ENCODE peak calls at places on chromosomes 12 and 14, in nine cellular contexts. One of them, this sample, is unnamed.

GRCh38 chr14:54200726-54201125 is 196.1 kb upstream of the CDKN3 start:
- DNase-seq in lower lobe of right lung: no peak
- DNase-seq in IMR-90: peak
- DNase-seq in AG09319: no peak
- DNase-seq in fibroblast of lung: no peak
- DNase-seq in astrocyte of the cerebellum: no peak
- DNase-seq in GM06990: no peak
- DNase-seq in A549: no peak
- DNase-seq in foreskin fibroblast: peak
- DNase-seq in this sample: peak

GRCh38 chr12:32367381-32367780 is 32.0 kb upstream of the FGD4 start:
- DNase-seq in lower lobe of right lung: no peak
- DNase-seq in IMR-90: no peak
- DNase-seq in AG09319: no peak
- DNase-seq in fibroblast of lung: no peak
- DNase-seq in astrocyte of the cerebellum: no peak
- DNase-seq in GM06990: no peak
- DNase-seq in A549: no peak
- DNase-seq in foreskin fibroblast: no peak
- DNase-seq in this sample: no peak

GRCh38 chr12:120849765-120850164 is 54.4 kb downstream of the SPPL3 start:
- DNase-seq in lower lobe of right lung: no peak
- DNase-seq in IMR-90: peak
- DNase-seq in AG09319: no peak
- DNase-seq in fibroblast of lung: no peak
- DNase-seq in astrocyte of the cerebellum: no peak
- DNase-seq in GM06990: no peak
- DNase-seq in A549: peak
- DNase-seq in foreskin fibroblast: peak
- DNase-seq in this sample: peak

GRCh38 chr14:81137316-81137715 is 83.4 kb downstream of the GTF2A1 start:
- DNase-seq in lower lobe of right lung: no peak
- DNase-seq in IMR-90: peak
- DNase-seq in AG09319: peak
- DNase-seq in fibroblast of lung: peak
- DNase-seq in astrocyte of the cerebellum: peak
- DNase-seq in GM06990: no peak
- DNase-seq in A549: peak
- DNase-seq in foreskin fibroblast: peak
- DNase-seq in this sample: peak

GRCh38 chr12:94405378-94406116 is 54.1 kb downstream of the CEP83 start:
- DNase-seq in lower lobe of right lung: no peak
- DNase-seq in IMR-90: no peak
- DNase-seq in AG09319: no peak
- DNase-seq in fibroblast of lung: peak
- DNase-seq in astrocyte of the cerebellum: no peak
- DNase-seq in GM06990: peak
- DNase-seq in A549: no peak
- DNase-seq in foreskin fibroblast: peak
- DNase-seq in this sample: no peak

GRCh38 chr14:55749201-55749812 is 169.3 kb downstream of the KTN1 start:
- DNase-seq in lower lobe of right lung: no peak
- DNase-seq in IMR-90: peak
- DNase-seq in AG09319: no peak
- DNase-seq in fibroblast of lung: peak
- DNase-seq in astrocyte of the cerebellum: no peak
- DNase-seq in GM06990: no peak
- DNase-seq in A549: no peak
- DNase-seq in foreskin fibroblast: peak
- DNase-seq in this sample: no peak

GRCh38 chr12:100554608-100555077 is 18.8 kb upstream of the GAS2L3 start:
- DNase-seq in lower lobe of right lung: no peak
- DNase-seq in IMR-90: peak
- DNase-seq in AG09319: peak
- DNase-seq in fibroblast of lung: peak
- DNase-seq in astrocyte of the cerebellum: peak
- DNase-seq in GM06990: no peak
- DNase-seq in A549: peak
- DNase-seq in foreskin fibroblast: peak
- DNase-seq in this sample: peak

GRCh38 chr14:77071938-77072388 is 26.1 kb upstream of the CIPC start:
- DNase-seq in lower lobe of right lung: no peak
- DNase-seq in IMR-90: peak
- DNase-seq in AG09319: no peak
- DNase-seq in fibroblast of lung: peak
- DNase-seq in astrocyte of the cerebellum: no peak
- DNase-seq in GM06990: no peak
- DNase-seq in A549: no peak
- DNase-seq in foreskin fibroblast: peak
- DNase-seq in this sample: peak

GRCh38 chr12:121806556-121807308 is 2.9 kb downstream of the SETD1B start:
- DNase-seq in lower lobe of right lung: no peak
- DNase-seq in IMR-90: no peak
- DNase-seq in AG09319: no peak
- DNase-seq in fibroblast of lung: no peak
- DNase-seq in astrocyte of the cerebellum: no peak
- DNase-seq in GM06990: no peak
- DNase-seq in A549: no peak
- DNase-seq in foreskin fibroblast: peak
- DNase-seq in this sample: peak

GRCh38 chr12:113914806-113915205 is 51.3 kb downstream of the RBM19 start:
- DNase-seq in lower lobe of right lung: no peak
- DNase-seq in IMR-90: no peak
- DNase-seq in AG09319: no peak
- DNase-seq in fibroblast of lung: no peak
- DNase-seq in astrocyte of the cerebellum: no peak
- DNase-seq in GM06990: no peak
- DNase-seq in A549: no peak
- DNase-seq in foreskin fibroblast: no peak
- DNase-seq in this sample: no peak

GRCh38 chr12:109711596-109712461 is 1.8 kb upstream of the FAM222A start:
- DNase-seq in lower lobe of right lung: no peak
- DNase-seq in IMR-90: no peak
- DNase-seq in AG09319: no peak
- DNase-seq in fibroblast of lung: no peak
- DNase-seq in astrocyte of the cerebellum: no peak
- DNase-seq in GM06990: no peak
- DNase-seq in A549: no peak
- DNase-seq in foreskin fibroblast: no peak
- DNase-seq in this sample: no peak

GRCh38 chr14:103748539-103748867 is 32.9 kb downstream of the ZFYVE21 start:
- DNase-seq in lower lobe of right lung: no peak
- DNase-seq in IMR-90: no peak
- DNase-seq in AG09319: no peak
- DNase-seq in fibroblast of lung: no peak
- DNase-seq in astrocyte of the cerebellum: no peak
- DNase-seq in GM06990: no peak
- DNase-seq in A549: no peak
- DNase-seq in foreskin fibroblast: no peak
- DNase-seq in this sample: no peak
- TF ChIP-seq CTCF in lower lobe of right lung: no peak
- TF ChIP-seq CTCF in IMR-90: no peak
- TF ChIP-seq CTCF in AG09319: no peak
- TF ChIP-seq CTCF in fibroblast of lung: no peak
- TF ChIP-seq CTCF in astrocyte of the cerebellum: no peak
- TF ChIP-seq CTCF in GM06990: no peak
- TF ChIP-seq CTCF in A549: no peak
- TF ChIP-seq CTCF in foreskin fibroblast: no peak
- TF ChIP-seq CTCF in this sample: no peak

GRCh38 chr14:95683793-95684192 is 2.4 kb upstream of the TCL1B start:
- DNase-seq in lower lobe of right lung: no peak
- DNase-seq in IMR-90: no peak
- DNase-seq in AG09319: no peak
- DNase-seq in fibroblast of lung: no peak
- DNase-seq in astrocyte of the cerebellum: no peak
- DNase-seq in GM06990: no peak
- DNase-seq in A549: peak
- DNase-seq in foreskin fibroblast: no peak
- DNase-seq in this sample: peak

GRCh38 chr14:95679148-95679547 is 7.1 kb upstream of the TCL1B start:
- DNase-seq in lower lobe of right lung: no peak
- DNase-seq in IMR-90: no peak
- DNase-seq in AG09319: no peak
- DNase-seq in fibroblast of lung: no peak
- DNase-seq in astrocyte of the cerebellum: no peak
- DNase-seq in GM06990: no peak
- DNase-seq in A549: no peak
- DNase-seq in foreskin fibroblast: no peak
- DNase-seq in this sample: no peak

GRCh38 chr14:95677168-95677835 is 8.9 kb upstream of the TCL1B start:
- DNase-seq in lower lobe of right lung: no peak
- DNase-seq in IMR-90: no peak
- DNase-seq in AG09319: no peak
- DNase-seq in fibroblast of lung: no peak
- DNase-seq in astrocyte of the cerebellum: no peak
- DNase-seq in GM06990: no peak
- DNase-seq in A549: no peak
- DNase-seq in foreskin fibroblast: no peak
- DNase-seq in this sample: no peak

GRCh38 chr14:95681153-95681552 is 5.1 kb upstream of the TCL1B start:
- DNase-seq in lower lobe of right lung: no peak
- DNase-seq in IMR-90: no peak
- DNase-seq in AG09319: no peak
- DNase-seq in fibroblast of lung: no peak
- DNase-seq in astrocyte of the cerebellum: no peak
- DNase-seq in GM06990: no peak
- DNase-seq in A549: no peak
- DNase-seq in foreskin fibroblast: no peak
- DNase-seq in this sample: no peak

GRCh38 chr14:95679995-95680735 is 6.1 kb upstream of the TCL1B start:
- DNase-seq in lower lobe of right lung: no peak
- DNase-seq in IMR-90: no peak
- DNase-seq in AG09319: no peak
- DNase-seq in fibroblast of lung: no peak
- DNase-seq in astrocyte of the cerebellum: no peak
- DNase-seq in GM06990: no peak
- DNase-seq in A549: no peak
- DNase-seq in foreskin fibroblast: no peak
- DNase-seq in this sample: no peak
- TF ChIP-seq CTCF in lower lobe of right lung: no peak
- TF ChIP-seq CTCF in IMR-90: no peak
- TF ChIP-seq CTCF in AG09319: no peak
- TF ChIP-seq CTCF in fibroblast of lung: no peak
- TF ChIP-seq CTCF in astrocyte of the cerebellum: no peak
- TF ChIP-seq CTCF in GM06990: peak
- TF ChIP-seq CTCF in A549: no peak
- TF ChIP-seq CTCF in foreskin fibroblast: no peak
- TF ChIP-seq CTCF in this sample: peak

GRCh38 chr12:17077594-17077993 is 471.6 kb upstream of the LMO3 start:
- DNase-seq in lower lobe of right lung: no peak
- DNase-seq in IMR-90: no peak
- DNase-seq in AG09319: no peak
- DNase-seq in fibroblast of lung: no peak
- DNase-seq in astrocyte of the cerebellum: no peak
- DNase-seq in GM06990: no peak
- DNase-seq in A549: no peak
- DNase-seq in foreskin fibroblast: no peak
- DNase-seq in this sample: no peak

GRCh38 chr12:17076335-17076734 is 470.4 kb upstream of the LMO3 start:
- DNase-seq in lower lobe of right lung: no peak
- DNase-seq in IMR-90: no peak
- DNase-seq in AG09319: no peak
- DNase-seq in fibroblast of lung: no peak
- DNase-seq in astrocyte of the cerebellum: no peak
- DNase-seq in GM06990: no peak
- DNase-seq in A549: peak
- DNase-seq in foreskin fibroblast: no peak
- DNase-seq in this sample: no peak

GRCh38 chr12:17079251-17079909 is 473.4 kb upstream of the LMO3 start:
- DNase-seq in lower lobe of right lung: no peak
- DNase-seq in IMR-90: no peak
- DNase-seq in AG09319: no peak
- DNase-seq in fibroblast of lung: no peak
- DNase-seq in astrocyte of the cerebellum: no peak
- DNase-seq in GM06990: no peak
- DNase-seq in A549: no peak
- DNase-seq in foreskin fibroblast: no peak
- DNase-seq in this sample: no peak
- TF ChIP-seq CTCF in lower lobe of right lung: no peak
- TF ChIP-seq CTCF in IMR-90: no peak
- TF ChIP-seq CTCF in AG09319: no peak
- TF ChIP-seq CTCF in fibroblast of lung: no peak
- TF ChIP-seq CTCF in astrocyte of the cerebellum: no peak
- TF ChIP-seq CTCF in GM06990: no peak
- TF ChIP-seq CTCF in A549: peak
- TF ChIP-seq CTCF in foreskin fibroblast: no peak
- TF ChIP-seq CTCF in this sample: no peak

GRCh38 chr14:94633116-94633515 is 20.9 kb downstream of the SERPINA3 start:
- DNase-seq in lower lobe of right lung: no peak
- DNase-seq in IMR-90: no peak
- DNase-seq in AG09319: no peak
- DNase-seq in fibroblast of lung: no peak
- DNase-seq in astrocyte of the cerebellum: no peak
- DNase-seq in GM06990: no peak
- DNase-seq in A549: no peak
- DNase-seq in foreskin fibroblast: no peak
- DNase-seq in this sample: no peak

GRCh38 chr14:94638961-94639817 is 27.0 kb downstream of the SERPINA3 start:
- DNase-seq in lower lobe of right lung: no peak
- DNase-seq in IMR-90: no peak
- DNase-seq in AG09319: no peak
- DNase-seq in fibroblast of lung: no peak
- DNase-seq in astrocyte of the cerebellum: no peak
- DNase-seq in GM06990: no peak
- DNase-seq in A549: no peak
- DNase-seq in foreskin fibroblast: no peak
- DNase-seq in this sample: no peak

GRCh38 chr14:94638330-94638729 is 26.1 kb downstream of the SERPINA3 start:
- DNase-seq in lower lobe of right lung: no peak
- DNase-seq in IMR-90: peak
- DNase-seq in AG09319: no peak
- DNase-seq in fibroblast of lung: no peak
- DNase-seq in astrocyte of the cerebellum: no peak
- DNase-seq in GM06990: no peak
- DNase-seq in A549: no peak
- DNase-seq in foreskin fibroblast: no peak
- DNase-seq in this sample: no peak

GRCh38 chr14:94635143-94635542 is 23.0 kb downstream of the SERPINA3 start:
- DNase-seq in lower lobe of right lung: no peak
- DNase-seq in IMR-90: no peak
- DNase-seq in AG09319: no peak
- DNase-seq in fibroblast of lung: no peak
- DNase-seq in astrocyte of the cerebellum: no peak
- DNase-seq in GM06990: no peak
- DNase-seq in A549: no peak
- DNase-seq in foreskin fibroblast: no peak
- DNase-seq in this sample: no peak

DNA sequence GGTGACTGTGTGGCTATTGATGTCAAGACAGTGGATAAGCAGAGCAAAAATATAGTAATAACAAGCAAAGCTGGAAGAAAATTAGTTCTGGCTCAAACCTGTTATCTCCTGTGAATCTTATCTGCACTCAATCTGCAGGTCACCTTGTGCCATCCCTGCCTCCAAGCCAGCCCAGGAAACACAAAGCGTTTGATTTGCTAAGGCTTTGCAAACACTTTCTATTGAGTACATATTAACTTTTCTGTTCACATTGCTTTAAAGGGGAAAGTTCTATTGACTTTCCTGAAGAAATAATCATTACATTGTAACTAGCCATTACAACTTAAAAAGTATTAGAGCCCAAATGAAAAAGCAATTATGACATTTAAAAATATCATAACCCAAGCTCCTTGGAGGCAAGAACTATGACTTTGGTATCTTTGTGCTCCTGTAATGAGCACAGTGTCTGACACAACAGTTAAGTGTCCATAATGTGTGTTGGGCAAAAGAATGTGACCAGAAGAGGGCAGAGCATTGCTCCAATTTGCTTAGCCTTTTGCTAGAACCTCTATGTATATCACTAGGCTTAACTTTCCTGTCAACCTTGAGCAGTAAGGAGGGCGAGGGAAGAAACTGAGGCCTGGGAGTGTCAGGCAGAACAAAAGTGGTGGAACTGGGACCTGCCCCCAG is 24.7 kb downstream of the SERPINA3 start:
- DNase-seq in lower lobe of right lung: no peak
- DNase-seq in IMR-90: no peak
- DNase-seq in AG09319: no peak
- DNase-seq in fibroblast of lung: no peak
- DNase-seq in astrocyte of the cerebellum: no peak
- DNase-seq in GM06990: no peak
- DNase-seq in A549: no peak
- DNase-seq in foreskin fibroblast: peak
- DNase-seq in this sample: no peak
- TF ChIP-seq CTCF in lower lobe of right lung: no peak
- TF ChIP-seq CTCF in IMR-90: peak
- TF ChIP-seq CTCF in AG09319: peak
- TF ChIP-seq CTCF in fibroblast of lung: no peak
- TF ChIP-seq CTCF in astrocyte of the cerebellum: peak
- TF ChIP-seq CTCF in GM06990: no peak
- TF ChIP-seq CTCF in A549: peak
- TF ChIP-seq CTCF in foreskin fibroblast: no peak
- TF ChIP-seq CTCF in this sample: no peak

This sample was measured in fibroblast of villous mesenchyme.